ENCODE peak calls at places on chromosomes 2 and 18, in five cellular contexts. One of them, this sample, is unnamed.

GRCh38 chr2:37415128-37415817 is 70.8 kb downstream of the QPCT start:
- DNase-seq in type B pancreatic cell: no peak
- DNase-seq in AG10803: peak
- DNase-seq in B cell: no peak
- DNase-seq in IMR-90: peak
- DNase-seq in this sample: peak

GRCh38 chr18:22871809-22872525 is 61.2 kb upstream of the RBBP8 start:
- DNase-seq in type B pancreatic cell: no peak
- DNase-seq in B cell: no peak
- DNase-seq in AG10803: peak
- DNase-seq in IMR-90: peak
- DNase-seq in this sample: no peak

GRCh38 chr18:28208712-28209265 is 31.9 kb upstream of the CDH2 start:
- DNase-seq in type B pancreatic cell: no peak
- DNase-seq in AG10803: no peak
- DNase-seq in IMR-90: no peak
- DNase-seq in B cell: no peak
- DNase-seq in this sample: no peak

GRCh38 chr2:156649596-156649995 is 213.4 kb downstream of the GPD2 start:
- DNase-seq in B cell: no peak
- DNase-seq in type B pancreatic cell: no peak
- DNase-seq in AG10803: no peak
- DNase-seq in IMR-90: no peak
- DNase-seq in this sample: no peak

GRCh38 chr2:205563646-205564045 is 118.7 kb upstream of the NRP2 start:
- DNase-seq in IMR-90: no peak
- DNase-seq in B cell: no peak
- DNase-seq in type B pancreatic cell: no peak
- DNase-seq in AG10803: no peak
- DNase-seq in this sample: no peak

GRCh38 chr2:74553892-74554820 is at the start of the genes DOK1 and LOXL3:
- DNase-seq in AG10803: peak
- DNase-seq in IMR-90: peak
- DNase-seq in B cell: peak
- DNase-seq in type B pancreatic cell: peak
- DNase-seq in this sample: peak

GRCh38 chr18:12403601-12404506 is 3.9 kb upstream of the PRELID3A start:
- DNase-seq in B cell: no peak
- DNase-seq in AG10803: peak
- DNase-seq in IMR-90: peak
- DNase-seq in type B pancreatic cell: no peak
- DNase-seq in this sample: peak

GRCh38 chr2:84640386-84640785 is 124.1 kb downstream of the DNAH6 start:
- DNase-seq in AG10803: no peak
- DNase-seq in IMR-90: no peak
- DNase-seq in type B pancreatic cell: no peak
- DNase-seq in B cell: no peak
- DNase-seq in this sample: no peak

GRCh38 chr18:45864081-45864480 is 38.6 kb downstream of the SIGLEC15 start:
- DNase-seq in AG10803: no peak
- DNase-seq in type B pancreatic cell: no peak
- DNase-seq in B cell: no peak
- DNase-seq in IMR-90: no peak
- DNase-seq in this sample: no peak

GRCh38 chr18:8801263-8801901 is 96.0 kb downstream of the MTCL1 start:
- DNase-seq in type B pancreatic cell: no peak
- DNase-seq in AG10803: peak
- DNase-seq in B cell: no peak
- DNase-seq in IMR-90: peak
- DNase-seq in this sample: peak

GRCh38 chr2:57443985-57444501 is 602.6 kb upstream of the VRK2 start:
- DNase-seq in IMR-90: no peak
- DNase-seq in type B pancreatic cell: no peak
- DNase-seq in AG10803: peak
- DNase-seq in B cell: no peak
- DNase-seq in this sample: no peak

DNA sequence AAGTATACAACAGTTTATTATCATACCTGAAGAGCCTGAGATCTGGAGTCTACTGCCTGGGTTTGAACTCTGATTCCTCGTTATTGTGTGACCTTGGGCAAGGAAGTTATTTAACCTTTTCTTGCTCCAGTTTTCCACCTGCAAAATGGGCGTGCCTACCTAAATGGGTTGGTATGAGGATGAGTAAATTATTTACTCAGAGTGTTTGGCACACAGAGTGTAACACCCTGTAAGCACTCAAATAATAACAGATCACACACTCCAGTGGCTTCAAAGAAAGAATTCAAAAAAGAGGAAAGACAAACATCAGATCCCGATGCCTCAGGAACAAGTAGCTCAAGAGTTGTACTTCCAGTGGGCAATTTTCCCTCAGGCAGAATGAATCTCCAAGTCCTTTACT is 2.4 kb downstream of the SRD5A2 start:
- DNase-seq in B cell: no peak
- DNase-seq in IMR-90: no peak
- DNase-seq in AG10803: no peak
- DNase-seq in type B pancreatic cell: no peak
- DNase-seq in this sample: no peak
- TF ChIP-seq CTCF in B cell: no peak
- TF ChIP-seq CTCF in IMR-90: no peak
- TF ChIP-seq CTCF in AG10803: no peak
- TF ChIP-seq CTCF in type B pancreatic cell: no peak
- TF ChIP-seq CTCF in this sample: no peak

GRCh38 chr18:61893971-61894750 is 1.4 kb upstream of the RNF152 start:
- DNase-seq in B cell: no peak
- DNase-seq in IMR-90: peak
- DNase-seq in AG10803: peak
- DNase-seq in type B pancreatic cell: peak
- DNase-seq in this sample: peak
- TF ChIP-seq CTCF in B cell: no peak
- TF ChIP-seq CTCF in IMR-90: peak
- TF ChIP-seq CTCF in AG10803: peak
- TF ChIP-seq CTCF in type B pancreatic cell: no peak
- TF ChIP-seq CTCF in this sample: no peak

GRCh38 chr2:108069515-108070310 is 83.4 kb downstream of the SLC5A7 start:
- DNase-seq in B cell: no peak
- DNase-seq in IMR-90: no peak
- DNase-seq in AG10803: no peak
- DNase-seq in type B pancreatic cell: no peak
- DNase-seq in this sample: no peak
- TF ChIP-seq CTCF in B cell: no peak
- TF ChIP-seq CTCF in IMR-90: no peak
- TF ChIP-seq CTCF in AG10803: no peak
- TF ChIP-seq CTCF in type B pancreatic cell: peak
- TF ChIP-seq CTCF in this sample: no peak

GRCh38 chr2:176283669-176284068 is 14.4 kb downstream of the MTX2 start:
- DNase-seq in IMR-90: no peak
- DNase-seq in AG10803: no peak
- DNase-seq in B cell: no peak
- DNase-seq in type B pancreatic cell: no peak
- DNase-seq in this sample: no peak

GRCh38 chr2:176284451-176285049 is 15.3 kb downstream of the MTX2 start:
- DNase-seq in IMR-90: no peak
- DNase-seq in B cell: no peak
- DNase-seq in type B pancreatic cell: no peak
- DNase-seq in AG10803: peak
- DNase-seq in this sample: no peak

GRCh38 chr2:176281267-176281666 is 12.0 kb downstream of the MTX2 start:
- DNase-seq in AG10803: peak
- DNase-seq in B cell: no peak
- DNase-seq in type B pancreatic cell: no peak
- DNase-seq in IMR-90: peak
- DNase-seq in this sample: peak

GRCh38 chr2:176283268-176283667 is 14.0 kb downstream of the MTX2 start:
- DNase-seq in AG10803: no peak
- DNase-seq in IMR-90: peak
- DNase-seq in B cell: no peak
- DNase-seq in type B pancreatic cell: no peak
- DNase-seq in this sample: no peak

GRCh38 chr2:176285321-176285720 is 16.1 kb downstream of the MTX2 start:
- DNase-seq in IMR-90: no peak
- DNase-seq in AG10803: peak
- DNase-seq in type B pancreatic cell: no peak
- DNase-seq in B cell: no peak
- DNase-seq in this sample: no peak
- TF ChIP-seq CTCF in IMR-90: no peak
- TF ChIP-seq CTCF in AG10803: peak
- TF ChIP-seq CTCF in type B pancreatic cell: peak
- TF ChIP-seq CTCF in B cell: no peak
- TF ChIP-seq CTCF in this sample: no peak